ENCODE peak calls at places on chromosome 17, in four cellular contexts. L is CD8-positive, alpha-beta memory T cell; S is stomach; U is DND-41. T is an unnamed sample.

GRCh38 chr17:49290690-49291326 is 60.2 kb upstream of the PHOSPHO1 start:
- DNase-seq in U (peak; percentile 23), S (no peak), L (no peak), T (no peak)

GRCh38 chr17:82956726-82957468 is 117.1 kb upstream of the ZNF750 start:
- DNase-seq in U (no peak), L (no peak), S (peak; percentile 17), T (no peak)

GRCh38 chr17:77125432-77125901 is 15.3 kb upstream of the SEC14L1 start:
- DNase-seq in U (no peak), L (no peak), S (no peak), T (no peak)

GRCh38 chr17:18321309-18321708 is 6.2 kb downstream of the SMCR8 start:
- DNase-seq in S (no peak), U (no peak), L (no peak), T (no peak)

GRCh38 chr17:48671697-48672171 is 45.6 kb upstream of the HOXB9 start:
- DNase-seq in L (peak; percentile 47), U (peak; percentile 64), S (peak; percentile 86), T (peak; percentile 70)

GRCh38 chr17:72267601-72268000 is 146.8 kb downstream of the SOX9 start:
- DNase-seq in U (no peak), S (no peak), L (no peak), T (no peak)

GRCh38 chr17:46002311-46002972 is 3.4 kb downstream of the STH start:
- DNase-seq in L (peak; percentile 61), U (peak; percentile 75), S (peak; percentile 83), T (no peak)

GRCh38 chr17:35254107-35254802 is 11.4 kb downstream of the SLFN5 start:
- DNase-seq in L (no peak), U (no peak), S (peak; percentile 54), T (peak; percentile 68)

GRCh38 chr17:79976451-79976850 is 59.2 kb downstream of the TBC1D16 start:
- DNase-seq in L (no peak), U (no peak), S (no peak), T (no peak)

GRCh38 chr17:19728114-19728495 is 11.7 kb upstream of the SLC47A2 start:
- DNase-seq in S (peak; percentile 88), L (no peak), U (no peak), T (peak; percentile 79)

GRCh38 chr17:63941751-63942150 is 9.6 kb upstream of the CD79B start:
- DNase-seq in U (no peak), S (no peak), L (no peak), T (no peak)

GRCh38 chr17:14748036-14748715 is 447.3 kb downstream of the HS3ST3B1 start:
- DNase-seq in S (no peak), L (no peak), U (peak; percentile 11), T (no peak)

GRCh38 chr17:79619636-79620206 is 8.9 kb upstream of the RBFOX3 start:
- DNase-seq in S (no peak), U (no peak), L (no peak), T (peak; percentile 17)

GRCh38 chr17:3639981-3640596 is 3.5 kb downstream of the CTNS start:
- DNase-seq in U (no peak), L (no peak), S (peak; percentile 43), T (peak; percentile 24)

GRCh38 chr17:31156326-31156725 is 61.5 kb downstream of the NF1 start:
- DNase-seq in L (no peak), S (no peak), U (no peak), T (no peak)

GRCh38 chr17:2427215-2427614 is 26.4 kb upstream of the MNT start:
- DNase-seq in U (no peak), L (no peak), S (no peak), T (no peak)

GRCh38 chr17:82445542-82445941 is 5.0 kb downstream of the CYBC1 start:
- DNase-seq in U (no peak), L (no peak), S (no peak), T (no peak)

GRCh38 chr17:34443832-34444469 is 80.9 kb upstream of the CCL1 start:
- DNase-seq in U (no peak), L (no peak), S (no peak), T (no peak)

GRCh38 chr17:82788206-82789001 is 36.5 kb downstream of the TBCD start:
- DNase-seq in L (no peak), S (no peak), U (no peak), T (no peak)

GRCh38 chr17:68600881-68601564 is at the start of gene FAM20A:
- DNase-seq in U (no peak), L (no peak), S (peak; percentile 87), T (peak; percentile 40)
- H3K4me3 ChIP-seq in U (no peak within 1 kb of the TSS), L (no peak within 1 kb of the TSS), S (peak within 1 kb of the TSS; percentile 61), T (no peak within 1 kb of the TSS)

DNA sequence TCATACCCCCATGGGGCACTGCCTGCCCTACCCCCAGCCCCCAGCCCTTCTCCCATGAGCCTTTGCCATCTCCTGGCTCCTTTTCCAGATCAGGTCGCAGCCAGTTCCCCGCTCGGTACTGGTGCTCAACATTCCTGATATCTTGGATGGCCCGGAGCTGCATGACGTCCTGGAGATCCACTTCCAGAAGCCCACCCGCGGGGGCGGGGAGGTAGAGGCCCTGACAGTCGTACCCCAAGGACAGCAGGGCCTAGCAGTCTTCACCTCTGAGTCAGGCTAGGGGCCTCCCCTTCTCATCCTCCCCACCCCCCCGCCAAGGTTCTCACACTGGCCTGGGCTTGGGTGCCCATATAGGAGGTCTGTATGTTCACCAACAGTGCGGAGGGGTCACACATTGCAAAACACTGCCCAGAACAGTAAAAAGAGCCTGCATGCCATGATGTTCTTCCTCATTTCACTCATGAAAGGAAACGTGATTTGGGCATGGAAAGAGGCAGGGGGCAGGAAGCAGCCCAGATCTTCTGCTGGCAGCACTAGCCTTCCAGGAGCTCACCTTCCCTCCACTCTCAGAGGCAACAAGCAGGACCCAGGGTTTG is 7.5 kb downstream of the IFI35 start:
- DNase-seq in L (no peak), S (no peak), U (no peak), T (no peak)
- H3K4me1 ChIP-seq in L (no peaks in the 10 kb centered on the region), S (peaks cover 48% of the 10 kb centered on the region), U (no peaks in the 10 kb centered on the region), T (peaks cover 21% of the 10 kb centered on the region)

GRCh38 chr17:55575058-55575606 is 63.9 kb upstream of the SMIM36 start:
- DNase-seq in U (no peak), S (no peak), L (no peak), T (no peak)

GRCh38 chr17:55580596-55581133 is 69.4 kb upstream of the SMIM36 start:
- DNase-seq in S (no peak), L (no peak), U (no peak), T (no peak)

GRCh38 chr17:55576237-55576998 is 65.2 kb upstream of the SMIM36 start:
- DNase-seq in S (no peak), U (no peak), L (no peak), T (no peak)

GRCh38 chr17:55577011-55577586 is 65.8 kb upstream of the SMIM36 start:
- DNase-seq in U (peak; percentile 41), S (no peak), L (peak; percentile 13), T (peak; percentile 40)

GRCh38 chr17:55577687-55578086 is 66.4 kb upstream of the SMIM36 start:
- DNase-seq in U (peak; percentile 74), S (no peak), L (no peak), T (peak; percentile 19)
- H3K4me3 ChIP-seq in U (no peak overlapping the region), S (peak overlapping the region; percentile 23), L (peak overlapping the region; percentile 55), T (no peak overlapping the region)

DNA sequence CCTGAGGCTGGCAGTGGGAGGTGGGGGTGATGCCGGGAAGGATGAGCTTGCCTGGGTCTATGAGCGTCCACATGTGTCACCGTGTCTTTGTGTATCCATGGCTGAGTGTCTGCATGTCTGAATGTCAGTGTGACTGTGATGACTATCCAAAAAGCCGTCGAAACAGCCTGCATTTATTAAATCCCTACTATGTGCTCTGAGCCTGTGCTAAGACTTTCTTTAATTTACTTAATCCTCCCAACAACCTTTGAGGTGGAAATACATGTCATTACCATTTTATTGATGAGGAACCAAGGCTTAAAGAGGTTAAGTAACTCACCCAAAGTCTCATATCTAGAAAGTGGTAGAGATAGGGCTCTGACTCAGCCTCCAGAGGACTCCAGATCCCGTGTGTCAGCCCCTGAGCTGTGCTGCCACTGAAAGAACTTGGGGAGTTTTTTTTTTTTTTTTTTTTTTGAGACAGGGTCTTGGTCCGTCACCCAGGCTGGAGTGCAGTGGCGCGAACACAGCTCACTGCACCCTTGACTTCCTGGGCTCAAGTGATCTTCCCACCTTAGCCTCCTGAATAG is 20.0 kb downstream of the ARHGAP23 start:
- DNase-seq in L (no peak), S (no peak), U (no peak), T (no peak)
- H3K4me1 ChIP-seq in L (peaks cover 4% of the 10 kb centered on the region), S (peaks cover 57% of the 10 kb centered on the region), U (peaks cover 39% of the 10 kb centered on the region), T (no peaks in the 10 kb centered on the region)

GRCh38 chr17:75325348-75325747 is 36.1 kb upstream of the SLC25A19 start:
- DNase-seq in L (no peak), U (no peak), S (no peak), T (no peak)
- H3K4me3 ChIP-seq in L (no peak overlapping the region), U (no peak overlapping the region), S (no peak overlapping the region), T (no peak overlapping the region)

GRCh38 chr17:80995131-80995530 is 3.5 kb downstream of the CHMP6 start:
- DNase-seq in L (no peak), U (no peak), S (no peak), T (peak; percentile 42)

GRCh38 chr17:80999224-81000088 is 7.8 kb downstream of the CHMP6 start:
- DNase-seq in S (no peak), L (no peak), U (no peak), T (peak; percentile 42)

GRCh38 chr17:80997471-80998387 is 6.1 kb downstream of the CHMP6 start:
- DNase-seq in S (no peak), L (no peak), U (no peak), T (no peak)

GRCh38 chr17:80998388-80999223 is 7.0 kb downstream of the CHMP6 start:
- DNase-seq in U (no peak), L (no peak), S (no peak), T (peak; percentile 11)

DNA sequence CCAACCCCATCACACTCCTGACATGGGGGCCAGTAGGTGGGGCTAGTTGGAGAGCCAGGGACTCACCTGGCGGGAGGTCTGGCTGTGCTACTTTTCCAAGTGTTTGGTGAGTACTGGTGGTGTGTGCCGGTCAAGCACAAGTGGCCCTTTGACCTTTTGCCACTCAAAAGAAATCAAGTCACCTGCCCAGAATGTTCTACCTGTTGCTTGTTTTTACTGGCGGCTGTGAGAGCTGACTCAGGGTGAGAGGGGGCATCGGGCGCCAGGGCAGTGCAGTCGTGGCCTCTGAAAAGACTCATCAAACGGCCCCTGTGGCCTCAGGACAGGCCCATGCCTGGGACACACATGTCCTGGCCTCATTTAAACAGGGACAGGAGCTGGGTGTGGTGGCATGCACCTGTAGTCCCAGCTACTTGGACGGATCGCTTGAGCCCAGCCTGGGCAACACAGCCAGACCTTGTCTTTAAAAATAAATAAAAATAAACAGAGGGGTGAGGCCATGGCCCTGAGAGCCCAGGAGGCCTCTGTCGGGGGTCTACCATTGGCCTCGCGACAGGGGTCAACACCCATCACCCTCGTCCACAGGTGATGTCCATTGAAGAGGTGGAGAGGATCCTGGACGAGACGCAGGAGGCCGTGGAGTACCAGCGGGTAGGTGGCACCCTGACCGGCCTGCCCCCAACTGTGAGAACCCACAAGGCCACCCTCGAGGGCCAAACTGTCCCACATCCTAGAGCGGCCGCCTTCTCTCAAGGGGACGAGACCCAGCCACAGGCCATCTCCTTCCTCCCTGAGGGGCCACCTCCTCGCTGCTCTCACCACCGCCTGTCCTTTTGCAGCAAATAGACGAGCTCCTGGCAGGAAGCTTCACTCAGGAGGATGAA is 5.0 kb downstream of the CHMP6 start:
- DNase-seq in S (no peak), L (no peak), U (no peak), T (no peak)
- H3K4me1 ChIP-seq in S (peaks cover 41% of the 10 kb centered on the region), L (peaks cover 15% of the 10 kb centered on the region), U (peaks cover 20% of the 10 kb centered on the region), T (peaks cover 36% of the 10 kb centered on the region)

T was measured in mucosa of descending colon.